ENCODE peak calls at places on chromosomes 4 and X, in eight cellular contexts. L is MCF 10A; C is GM13976; D is progenitor cell of endocrine pancreas; S is mucosa of descending colon; M is PC-3; Z is lower leg skin; K is CD8-positive, alpha-beta T cell. N is an unnamed sample.

GRCh38 chr4:72418458-72418857 is 150.6 kb downstream of the ADAMTS3 start:
- DNase-seq in L (peak; percentile 78), C (no peak), D (no peak), S (no peak), M (peak; percentile 90), Z (no peak), K (no peak), N (peak; percentile 46)

GRCh38 chrX:145853181-145853580 is 35.6 kb downstream of the SLITRK2 start:
- DNase-seq in L (no peak), C (no peak), D (no peak), S (no peak), M (no peak), Z (no peak), K (no peak), N (no peak)

GRCh38 chr4:102625232-102625930 is 124.2 kb downstream of the NFKB1 start:
- DNase-seq in L (peak; percentile 44), C (peak; percentile 77), D (no peak), S (no peak), M (peak; percentile 38), Z (no peak), K (peak; percentile 44), N (peak; percentile 33)

GRCh38 chrX:148905376-148905775 is 405.0 kb downstream of the AFF2 start:
- DNase-seq in L (no peak), C (no peak), D (no peak), S (no peak), M (no peak), Z (no peak), K (no peak), N (no peak)

GRCh38 chrX:134990475-134991473 is at the start of gene SMIM10:
- DNase-seq in L (peak; percentile 13), C (peak; percentile 48), D (peak; percentile 10), S (peak; percentile 68), M (no peak), Z (peak; percentile 48), K (no peak), N (peak; percentile 88)

GRCh38 chrX:16573781-16574180 is 76.2 kb upstream of the S100G start:
- DNase-seq in L (peak; percentile 14), C (no peak), D (no peak), S (no peak), M (peak; percentile 23), Z (no peak), K (no peak), N (no peak)

GRCh38 chr4:113080050-113080449 is 30.6 kb downstream of the ANK2 start:
- DNase-seq in L (peak; percentile 36), C (no peak), D (no peak), S (no peak), M (no peak), Z (no peak), K (no peak), N (no peak)

GRCh38 chr4:158821228-158822009 is 52.6 kb downstream of the FNIP2 start:
- DNase-seq in L (no peak), C (no peak), D (no peak), S (no peak), M (no peak), Z (no peak), K (no peak), N (no peak)

GRCh38 chr4:153467897-153468262 is 1.7 kb downstream of the TMEM131L start:
- DNase-seq in L (no peak), C (no peak), D (no peak), S (no peak), M (no peak), Z (no peak), K (no peak), N (no peak)

GRCh38 chr4:142703694-142704309 is 142.3 kb downstream of the INPP4B start:
- DNase-seq in L (no peak), C (no peak), D (no peak), S (no peak), M (no peak), Z (no peak), K (no peak), N (no peak)

GRCh38 chr4:74320559-74321118 is 12.4 kb downstream of the EPGN start:
- DNase-seq in L (peak; percentile 90), C (peak; percentile 25), D (no peak), S (peak; percentile 41), M (peak; percentile 95), Z (no peak), K (no peak), N (no peak)
- TF ChIP-seq CTCF in L (peak; percentile 67), C (peak; percentile 19), D (peak; percentile 61), S (no peak), M (peak; percentile 78), Z (no peak), K (no peak), N (peak; percentile 11)

GRCh38 chr4:24510091-24510490 is 74.3 kb downstream of the DHX15 start:
- DNase-seq in L (no peak), C (no peak), D (no peak), S (no peak), M (no peak), Z (no peak), K (no peak), N (no peak)

GRCh38 chr4:24513718-24514117 is 70.6 kb downstream of the DHX15 start:
- DNase-seq in L (no peak), C (no peak), D (no peak), S (no peak), M (no peak), Z (no peak), K (no peak), N (no peak)

GRCh38 chr4:24511371-24512063 is 72.8 kb downstream of the DHX15 start:
- DNase-seq in L (no peak), C (no peak), D (no peak), S (no peak), M (no peak), Z (no peak), K (no peak), N (no peak)

GRCh38 chr4:24507439-24507838 is 76.9 kb downstream of the DHX15 start:
- DNase-seq in L (no peak), C (no peak), D (no peak), S (no peak), M (no peak), Z (no peak), K (no peak), N (no peak)

GRCh38 chr4:24508541-24508940 is 75.8 kb downstream of the DHX15 start:
- DNase-seq in L (no peak), C (no peak), D (no peak), S (no peak), M (no peak), Z (no peak), K (no peak), N (no peak)
- TF ChIP-seq CTCF in L (no peak), C (no peak), D (no peak), S (no peak), M (no peak), Z (no peak), K (no peak), N (no peak)

DNA sequence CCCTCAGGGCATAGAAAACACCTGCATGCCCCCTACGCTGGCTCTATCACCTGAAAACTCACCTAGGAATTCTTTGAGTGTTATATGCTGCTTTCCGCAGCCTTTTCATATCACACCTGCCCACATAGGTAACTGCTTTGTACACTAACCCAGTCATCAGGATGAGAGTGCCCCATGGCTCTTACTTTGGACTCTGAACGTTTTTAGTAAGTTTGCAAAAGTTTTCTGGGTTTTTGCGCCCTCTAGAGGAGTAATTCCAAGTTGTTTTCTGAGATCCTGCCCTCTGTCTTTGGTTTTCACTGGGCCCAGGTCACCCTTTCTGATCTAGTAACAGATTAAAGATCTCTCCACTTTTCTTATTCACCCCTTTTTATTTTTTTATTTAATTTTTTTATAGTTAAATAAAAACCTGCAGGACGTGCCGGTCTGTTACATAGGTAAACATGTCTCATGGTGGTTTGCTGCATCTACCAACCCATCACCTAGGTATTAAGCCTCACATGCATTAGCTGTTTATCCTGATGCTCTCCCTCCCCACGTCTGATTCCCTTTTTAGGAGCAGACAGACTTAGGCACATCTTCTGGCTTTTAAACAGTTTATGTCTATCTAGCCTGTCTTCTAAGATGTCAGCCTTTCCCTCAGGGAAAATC is 139.2 kb downstream of the NWD2 start:
- DNase-seq in L (peak; percentile 65), C (peak; percentile 49), D (no peak), S (no peak), M (peak; percentile 73), Z (no peak), K (no peak), N (no peak)
- TF ChIP-seq CTCF in L (peak; percentile 66), C (peak; percentile 52), D (peak; percentile 86), S (peak; percentile 44), M (peak; percentile 65), Z (no peak), K (peak; percentile 58), N (no peak)

GRCh38 chr4:75031746-75032145 is 98.8 kb downstream of the PARM1 start:
- DNase-seq in L (no peak), C (no peak), D (no peak), S (no peak), M (no peak), Z (no peak), K (no peak), N (no peak)
- TF ChIP-seq CTCF in L (no peak), C (no peak), D (no peak), S (no peak), M (no peak), Z (no peak), K (no peak), N (no peak)

GRCh38 chr4:163816494-163816893 is 322.0 kb downstream of the TMA16 start:
- DNase-seq in L (no peak), C (no peak), D (no peak), S (no peak), M (no peak), Z (no peak), K (no peak), N (no peak)
- TF ChIP-seq CTCF in L (no peak), C (no peak), D (no peak), S (no peak), M (no peak), Z (no peak), K (no peak), N (no peak)

GRCh38 chrX:106863697-106864096 is 39.4 kb downstream of the RIPPLY1 start:
- DNase-seq in L (no peak), C (no peak), D (no peak), S (no peak), M (no peak), Z (no peak), K (no peak), N (no peak)

DNA sequence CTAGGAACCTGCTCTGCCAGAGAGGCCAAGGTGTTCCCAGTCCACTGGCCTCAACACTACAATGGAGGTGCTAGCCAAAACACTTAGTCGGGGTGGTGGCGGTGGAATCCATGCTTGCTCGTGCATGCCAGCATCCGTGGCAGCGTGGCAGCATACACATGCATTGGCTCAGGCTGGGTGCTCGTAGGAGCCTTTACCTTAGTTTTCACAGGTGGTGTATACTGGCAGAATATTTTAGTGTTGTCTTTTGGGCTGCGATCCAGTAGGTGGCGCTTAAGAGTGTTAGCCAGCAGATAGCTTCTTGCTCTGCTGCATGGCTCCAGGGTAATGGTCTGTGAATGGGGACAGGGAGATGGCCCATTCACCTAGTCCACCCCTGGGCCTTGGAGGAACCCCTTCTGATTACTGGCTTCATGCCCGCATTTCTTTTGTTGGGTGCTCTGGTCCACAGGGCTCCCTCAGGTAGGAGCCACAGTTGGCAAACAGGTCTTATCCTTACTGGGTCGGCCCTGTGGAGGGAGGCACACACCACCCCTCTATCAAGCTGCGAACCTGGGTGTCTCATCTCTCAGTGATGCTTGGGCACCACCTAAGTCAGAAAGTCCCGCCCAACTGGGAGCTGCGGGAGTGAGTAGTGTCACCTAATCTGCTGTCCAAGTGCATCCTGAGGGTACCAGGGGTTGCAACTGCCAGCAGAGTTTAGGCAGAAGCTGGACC is 40.0 kb downstream of the RIPPLY1 start:
- DNase-seq in L (peak; percentile 46), C (peak; percentile 26), D (no peak), S (peak; percentile 14), M (peak; percentile 61), Z (no peak), K (no peak), N (no peak)
- TF ChIP-seq CTCF in L (peak; percentile 37), C (peak; percentile 61), D (peak; percentile 44), S (no peak), M (peak; percentile 67), Z (no peak), K (no peak), N (no peak)

GRCh38 chr4:7651461-7651921 is 216.8 kb upstream of the PSAPL1 start:
- DNase-seq in L (peak; percentile 50), C (no peak), D (no peak), S (no peak), M (no peak), Z (peak; percentile 29), K (no peak), N (peak; percentile 67)
- TF ChIP-seq CTCF in L (no peak), C (no peak), D (no peak), S (no peak), M (no peak), Z (no peak), K (no peak), N (no peak)